ENCODE peak calls at places on chromosomes 2 and 18, in five cellular contexts. One of them, this sample, is unnamed.

GRCh38 chr2:8342407-8342806 is 339.4 kb upstream of the ID2 start:
- DNase-seq in activated CD8-positive, alpha-beta T cell treated with anti-CD3 and anti-CD28 coated beads for 36 hours: no peak
- DNase-seq in neural crest cell: no peak
- DNase-seq in endothelial cell: no peak
- DNase-seq in dorsolateral prefrontal cortex: no peak
- DNase-seq in this sample: no peak

GRCh38 chr2:234293973-234294372 is 202.9 kb downstream of the ARL4C start:
- DNase-seq in activated CD8-positive, alpha-beta T cell treated with anti-CD3 and anti-CD28 coated beads for 36 hours: no peak
- DNase-seq in neural crest cell: no peak
- DNase-seq in endothelial cell: no peak
- DNase-seq in dorsolateral prefrontal cortex: no peak
- DNase-seq in this sample: no peak

GRCh38 chr18:46369323-46369722 is 265.1 kb downstream of the HAUS1 start:
- DNase-seq in activated CD8-positive, alpha-beta T cell treated with anti-CD3 and anti-CD28 coated beads for 36 hours: no peak
- DNase-seq in neural crest cell: no peak
- DNase-seq in endothelial cell: peak
- DNase-seq in dorsolateral prefrontal cortex: no peak
- DNase-seq in this sample: no peak

GRCh38 chr2:233280114-233280693 is 27.4 kb upstream of the SAG start:
- DNase-seq in activated CD8-positive, alpha-beta T cell treated with anti-CD3 and anti-CD28 coated beads for 36 hours: no peak
- DNase-seq in neural crest cell: no peak
- DNase-seq in endothelial cell: no peak
- DNase-seq in dorsolateral prefrontal cortex: no peak
- DNase-seq in this sample: no peak

GRCh38 chr2:98502556-98503335 is 58.1 kb downstream of the INPP4A start:
- DNase-seq in activated CD8-positive, alpha-beta T cell treated with anti-CD3 and anti-CD28 coated beads for 36 hours: no peak
- DNase-seq in neural crest cell: no peak
- DNase-seq in endothelial cell: no peak
- DNase-seq in dorsolateral prefrontal cortex: no peak
- DNase-seq in this sample: no peak

GRCh38 chr2:137659616-137660015 is 304.7 kb upstream of the HNMT start:
- DNase-seq in activated CD8-positive, alpha-beta T cell treated with anti-CD3 and anti-CD28 coated beads for 36 hours: no peak
- DNase-seq in neural crest cell: no peak
- DNase-seq in endothelial cell: no peak
- DNase-seq in dorsolateral prefrontal cortex: peak
- DNase-seq in this sample: no peak

GRCh38 chr2:231717281-231718180 is 9.2 kb downstream of the PTMA start:
- DNase-seq in activated CD8-positive, alpha-beta T cell treated with anti-CD3 and anti-CD28 coated beads for 36 hours: peak
- DNase-seq in neural crest cell: no peak
- DNase-seq in endothelial cell: no peak
- DNase-seq in dorsolateral prefrontal cortex: peak
- DNase-seq in this sample: no peak

GRCh38 chr18:56728741-56729140 is 77.6 kb downstream of the WDR7 start:
- DNase-seq in activated CD8-positive, alpha-beta T cell treated with anti-CD3 and anti-CD28 coated beads for 36 hours: no peak
- DNase-seq in neural crest cell: no peak
- DNase-seq in endothelial cell: no peak
- DNase-seq in dorsolateral prefrontal cortex: no peak
- DNase-seq in this sample: no peak

GRCh38 chr18:9671214-9671613 is 36.9 kb upstream of the RAB31 start:
- DNase-seq in activated CD8-positive, alpha-beta T cell treated with anti-CD3 and anti-CD28 coated beads for 36 hours: no peak
- DNase-seq in neural crest cell: no peak
- DNase-seq in endothelial cell: no peak
- DNase-seq in dorsolateral prefrontal cortex: no peak
- DNase-seq in this sample: no peak

GRCh38 chr2:114550364-114550763 is 107.9 kb downstream of the DPP10 start:
- DNase-seq in activated CD8-positive, alpha-beta T cell treated with anti-CD3 and anti-CD28 coated beads for 36 hours: no peak
- DNase-seq in neural crest cell: no peak
- DNase-seq in endothelial cell: no peak
- DNase-seq in dorsolateral prefrontal cortex: no peak
- DNase-seq in this sample: no peak

GRCh38 chr2:129903586-129904425 is 75.7 kb upstream of the RAB6C start:
- DNase-seq in activated CD8-positive, alpha-beta T cell treated with anti-CD3 and anti-CD28 coated beads for 36 hours: no peak
- DNase-seq in neural crest cell: no peak
- DNase-seq in endothelial cell: no peak
- DNase-seq in dorsolateral prefrontal cortex: no peak
- DNase-seq in this sample: no peak

GRCh38 chr2:105584437-105585010 is 160.2 kb upstream of the NCK2 start:
- DNase-seq in activated CD8-positive, alpha-beta T cell treated with anti-CD3 and anti-CD28 coated beads for 36 hours: peak
- DNase-seq in neural crest cell: no peak
- DNase-seq in endothelial cell: no peak
- DNase-seq in dorsolateral prefrontal cortex: no peak
- DNase-seq in this sample: no peak

GRCh38 chr2:211867845-211868361 is 670.7 kb downstream of the ERBB4 start:
- DNase-seq in activated CD8-positive, alpha-beta T cell treated with anti-CD3 and anti-CD28 coated beads for 36 hours: no peak
- DNase-seq in neural crest cell: no peak
- DNase-seq in endothelial cell: no peak
- DNase-seq in dorsolateral prefrontal cortex: no peak
- DNase-seq in this sample: no peak

GRCh38 chr2:239380831-239381708 is 19.8 kb downstream of the HDAC4 start:
- DNase-seq in activated CD8-positive, alpha-beta T cell treated with anti-CD3 and anti-CD28 coated beads for 36 hours: peak
- DNase-seq in neural crest cell: no peak
- DNase-seq in endothelial cell: no peak
- DNase-seq in dorsolateral prefrontal cortex: peak
- DNase-seq in this sample: no peak

GRCh38 chr2:95024960-95025405 is 525 bp upstream of the MAL start:
- DNase-seq in activated CD8-positive, alpha-beta T cell treated with anti-CD3 and anti-CD28 coated beads for 36 hours: peak
- DNase-seq in neural crest cell: no peak
- DNase-seq in endothelial cell: no peak
- DNase-seq in dorsolateral prefrontal cortex: no peak
- DNase-seq in this sample: no peak

GRCh38 chr2:219630770-219631405 is 3.5 kb downstream of the SLC4A3 start:
- DNase-seq in activated CD8-positive, alpha-beta T cell treated with anti-CD3 and anti-CD28 coated beads for 36 hours: no peak
- DNase-seq in neural crest cell: no peak
- DNase-seq in endothelial cell: peak
- DNase-seq in dorsolateral prefrontal cortex: no peak
- DNase-seq in this sample: no peak

GRCh38 chr2:236896677-236897076 is 189.0 kb upstream of the COPS8 start:
- DNase-seq in activated CD8-positive, alpha-beta T cell treated with anti-CD3 and anti-CD28 coated beads for 36 hours: no peak
- DNase-seq in neural crest cell: no peak
- DNase-seq in endothelial cell: no peak
- DNase-seq in dorsolateral prefrontal cortex: no peak
- DNase-seq in this sample: no peak

GRCh38 chr18:45566025-45566740 is 49.1 kb upstream of the SLC14A2 start:
- DNase-seq in activated CD8-positive, alpha-beta T cell treated with anti-CD3 and anti-CD28 coated beads for 36 hours: no peak
- DNase-seq in neural crest cell: no peak
- DNase-seq in endothelial cell: no peak
- DNase-seq in dorsolateral prefrontal cortex: no peak
- DNase-seq in this sample: peak

GRCh38 chr2:37829202-37829601 is 95.9 kb upstream of the RMDN2 start:
- DNase-seq in activated CD8-positive, alpha-beta T cell treated with anti-CD3 and anti-CD28 coated beads for 36 hours: no peak
- DNase-seq in neural crest cell: no peak
- DNase-seq in endothelial cell: peak
- DNase-seq in dorsolateral prefrontal cortex: no peak
- DNase-seq in this sample: no peak

GRCh38 chr18:49071776-49072175 is 121.0 kb upstream of the SMAD7 start:
- DNase-seq in activated CD8-positive, alpha-beta T cell treated with anti-CD3 and anti-CD28 coated beads for 36 hours: no peak
- DNase-seq in neural crest cell: no peak
- DNase-seq in endothelial cell: no peak
- DNase-seq in dorsolateral prefrontal cortex: no peak
- DNase-seq in this sample: no peak

GRCh38 chr2:132441051-132441450 is 24.4 kb downstream of the GPR39 start:
- DNase-seq in activated CD8-positive, alpha-beta T cell treated with anti-CD3 and anti-CD28 coated beads for 36 hours: no peak
- DNase-seq in neural crest cell: no peak
- DNase-seq in endothelial cell: no peak
- DNase-seq in dorsolateral prefrontal cortex: no peak
- DNase-seq in this sample: no peak

GRCh38 chr2:15861898-15862297 is 78.5 kb upstream of the MYCN start:
- DNase-seq in activated CD8-positive, alpha-beta T cell treated with anti-CD3 and anti-CD28 coated beads for 36 hours: no peak
- DNase-seq in neural crest cell: no peak
- DNase-seq in endothelial cell: no peak
- DNase-seq in dorsolateral prefrontal cortex: no peak
- DNase-seq in this sample: no peak

GRCh38 chr2:236167297-236168109 is 683 bp downstream of the GBX2 start:
- DNase-seq in activated CD8-positive, alpha-beta T cell treated with anti-CD3 and anti-CD28 coated beads for 36 hours: no peak
- DNase-seq in neural crest cell: no peak
- DNase-seq in endothelial cell: peak
- DNase-seq in dorsolateral prefrontal cortex: no peak
- DNase-seq in this sample: no peak

GRCh38 chr18:22223263-22223960 is 54.0 kb downstream of the GATA6 start:
- DNase-seq in activated CD8-positive, alpha-beta T cell treated with anti-CD3 and anti-CD28 coated beads for 36 hours: peak
- DNase-seq in neural crest cell: no peak
- DNase-seq in endothelial cell: no peak
- DNase-seq in dorsolateral prefrontal cortex: no peak
- DNase-seq in this sample: peak

DNA sequence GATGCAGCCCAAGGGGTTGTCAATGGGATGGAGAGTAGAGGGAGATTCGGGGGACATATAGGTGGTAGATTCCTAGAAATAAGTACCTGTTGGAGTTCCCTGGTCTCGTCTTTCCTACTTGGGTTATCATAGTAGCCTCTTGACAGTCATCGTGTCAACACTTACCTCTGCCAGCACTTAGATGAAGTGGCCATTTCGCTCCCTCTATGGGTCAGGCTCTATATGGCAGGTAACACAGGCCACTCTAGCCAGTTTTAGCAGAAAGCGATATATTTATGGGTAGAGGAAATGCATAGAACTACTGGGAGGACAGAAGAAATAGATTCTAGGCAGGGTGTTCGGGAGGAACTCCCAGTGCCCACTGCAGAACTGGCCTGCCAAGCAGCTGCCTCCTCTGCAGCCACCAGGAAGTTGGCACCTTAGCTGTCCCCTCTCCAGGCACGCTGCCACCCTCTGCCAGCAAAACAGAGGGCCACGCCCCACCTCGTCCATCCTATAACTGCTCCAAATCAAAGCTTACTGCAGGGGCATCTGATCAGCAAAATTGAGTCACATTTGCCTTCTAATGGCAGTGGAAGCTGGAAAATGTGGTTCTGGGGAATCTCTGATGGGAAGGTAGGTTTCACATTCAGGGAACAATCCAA is 181.3 kb downstream of the INSIG2 start:
- DNase-seq in activated CD8-positive, alpha-beta T cell treated with anti-CD3 and anti-CD28 coated beads for 36 hours: no peak
- DNase-seq in neural crest cell: no peak
- DNase-seq in endothelial cell: no peak
- DNase-seq in dorsolateral prefrontal cortex: no peak
- DNase-seq in this sample: no peak
- TF ChIP-seq CTCF in activated CD8-positive, alpha-beta T cell treated with anti-CD3 and anti-CD28 coated beads for 36 hours: peak
- TF ChIP-seq CTCF in neural crest cell: peak
- TF ChIP-seq CTCF in endothelial cell: peak
- TF ChIP-seq CTCF in dorsolateral prefrontal cortex: no peak
- TF ChIP-seq CTCF in this sample: no peak

DNA sequence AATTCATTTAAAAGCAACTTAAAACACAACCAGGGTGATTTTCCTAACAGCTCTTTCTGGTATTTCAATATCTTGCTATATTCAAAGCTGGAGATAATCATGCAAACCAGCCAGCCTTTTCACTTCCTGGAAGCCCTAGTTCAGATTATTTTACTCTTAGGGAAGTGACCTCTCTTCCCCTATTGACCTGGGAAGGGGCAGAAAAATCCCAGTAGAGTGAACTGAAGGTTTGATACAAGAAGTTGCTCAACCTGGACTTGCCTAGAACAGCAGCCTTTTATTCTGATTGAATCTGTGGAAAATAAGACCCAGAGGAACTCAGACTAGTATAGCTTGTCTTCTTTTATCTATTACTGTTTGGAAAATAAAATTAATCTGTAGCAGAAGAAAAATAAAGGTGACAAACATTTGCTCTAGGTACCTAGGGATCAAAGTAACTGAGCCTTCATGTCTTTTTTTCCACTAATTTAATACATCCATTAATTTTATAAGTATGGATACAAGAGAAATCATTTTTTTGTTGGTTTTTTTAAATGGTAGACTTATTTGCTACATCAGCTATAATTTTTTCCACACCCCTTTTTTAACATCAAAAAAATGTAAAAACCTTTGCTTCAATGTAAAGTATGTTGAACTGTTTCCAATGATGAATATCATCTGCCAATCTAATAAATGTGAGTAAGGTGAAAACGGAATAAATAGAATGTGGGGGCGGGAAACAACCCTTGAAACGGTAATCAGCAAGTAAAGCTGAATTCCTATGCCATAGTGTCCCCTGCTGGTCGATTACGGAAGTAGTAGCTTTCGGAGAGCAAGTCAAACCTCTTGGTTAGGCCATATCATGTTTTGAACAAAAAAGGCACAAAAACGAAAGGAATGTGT is 629.9 kb downstream of the NRXN1 start:
- DNase-seq in activated CD8-positive, alpha-beta T cell treated with anti-CD3 and anti-CD28 coated beads for 36 hours: peak
- DNase-seq in neural crest cell: peak
- DNase-seq in endothelial cell: peak
- DNase-seq in dorsolateral prefrontal cortex: peak
- DNase-seq in this sample: no peak
- TF ChIP-seq CTCF in activated CD8-positive, alpha-beta T cell treated with anti-CD3 and anti-CD28 coated beads for 36 hours: peak
- TF ChIP-seq CTCF in neural crest cell: peak
- TF ChIP-seq CTCF in endothelial cell: peak
- TF ChIP-seq CTCF in dorsolateral prefrontal cortex: peak
- TF ChIP-seq CTCF in this sample: no peak

GRCh38 chr2:96489673-96490072 is 15.5 kb downstream of the NEURL3 start:
- DNase-seq in activated CD8-positive, alpha-beta T cell treated with anti-CD3 and anti-CD28 coated beads for 36 hours: no peak
- DNase-seq in neural crest cell: no peak
- DNase-seq in endothelial cell: no peak
- DNase-seq in dorsolateral prefrontal cortex: no peak
- DNase-seq in this sample: no peak
- TF ChIP-seq CTCF in activated CD8-positive, alpha-beta T cell treated with anti-CD3 and anti-CD28 coated beads for 36 hours: no peak
- TF ChIP-seq CTCF in neural crest cell: no peak
- TF ChIP-seq CTCF in endothelial cell: no peak
- TF ChIP-seq CTCF in dorsolateral prefrontal cortex: no peak
- TF ChIP-seq CTCF in this sample: no peak

GRCh38 chr2:11590193-11590592 is 56.3 kb downstream of the GREB1 start:
- DNase-seq in activated CD8-positive, alpha-beta T cell treated with anti-CD3 and anti-CD28 coated beads for 36 hours: no peak
- DNase-seq in neural crest cell: no peak
- DNase-seq in endothelial cell: no peak
- DNase-seq in dorsolateral prefrontal cortex: no peak
- DNase-seq in this sample: no peak

GRCh38 chr2:11592671-11593574 is 59.1 kb downstream of the GREB1 start:
- DNase-seq in activated CD8-positive, alpha-beta T cell treated with anti-CD3 and anti-CD28 coated beads for 36 hours: no peak
- DNase-seq in neural crest cell: no peak
- DNase-seq in endothelial cell: no peak
- DNase-seq in dorsolateral prefrontal cortex: no peak
- DNase-seq in this sample: no peak

GRCh38 chr2:11588228-11589110 is 54.6 kb downstream of the GREB1 start:
- DNase-seq in activated CD8-positive, alpha-beta T cell treated with anti-CD3 and anti-CD28 coated beads for 36 hours: no peak
- DNase-seq in neural crest cell: no peak
- DNase-seq in endothelial cell: no peak
- DNase-seq in dorsolateral prefrontal cortex: no peak
- DNase-seq in this sample: no peak

GRCh38 chr2:11585071-11585470 is 51.2 kb downstream of the GREB1 start:
- DNase-seq in activated CD8-positive, alpha-beta T cell treated with anti-CD3 and anti-CD28 coated beads for 36 hours: no peak
- DNase-seq in neural crest cell: no peak
- DNase-seq in endothelial cell: no peak
- DNase-seq in dorsolateral prefrontal cortex: no peak
- DNase-seq in this sample: no peak

DNA sequence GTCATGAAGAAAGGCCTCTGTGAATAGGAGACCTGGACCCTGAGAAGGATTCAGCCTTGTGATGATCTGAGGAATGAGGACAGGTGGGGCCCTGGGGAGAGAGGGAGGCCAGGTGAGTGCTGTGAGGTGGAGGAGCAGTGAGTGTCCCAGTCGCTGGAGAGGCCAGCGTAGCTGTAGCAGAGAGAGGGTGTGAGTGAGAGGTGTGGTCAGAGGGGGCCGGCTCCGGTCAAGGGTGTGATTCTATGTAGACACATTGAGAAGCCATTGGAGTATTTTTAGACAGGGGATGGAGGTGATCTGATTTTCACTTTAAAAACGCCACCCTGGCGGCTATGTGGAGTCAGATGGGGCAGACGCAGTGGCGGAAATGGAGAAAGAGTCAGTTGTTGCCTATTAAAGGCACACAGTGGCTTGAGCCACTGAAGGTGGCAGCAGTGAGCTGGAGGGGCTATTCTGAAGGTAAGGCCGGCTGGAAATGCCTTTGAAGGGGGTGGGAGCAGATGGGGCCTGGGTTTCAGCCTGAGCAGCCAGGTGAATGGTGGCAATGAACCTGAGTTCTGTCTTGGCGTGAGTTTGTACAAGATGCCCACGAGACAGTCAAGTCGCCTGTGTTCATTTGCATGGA is 55.6 kb downstream of the GREB1 start:
- DNase-seq in activated CD8-positive, alpha-beta T cell treated with anti-CD3 and anti-CD28 coated beads for 36 hours: no peak
- DNase-seq in neural crest cell: no peak
- DNase-seq in endothelial cell: no peak
- DNase-seq in dorsolateral prefrontal cortex: no peak
- DNase-seq in this sample: no peak
- TF ChIP-seq CTCF in activated CD8-positive, alpha-beta T cell treated with anti-CD3 and anti-CD28 coated beads for 36 hours: no peak
- TF ChIP-seq CTCF in neural crest cell: no peak
- TF ChIP-seq CTCF in endothelial cell: no peak
- TF ChIP-seq CTCF in dorsolateral prefrontal cortex: no peak
- TF ChIP-seq CTCF in this sample: no peak